ENCODE peak calls at places on chromosomes 11 and 22, in seven cellular contexts. One of them, this sample, is unnamed.

GRCh38 chr11:78203184-78203583 is 14.5 kb downstream of the USP35 start:
- DNase-seq in K562: no peak
- DNase-seq in HCT116: no peak
- DNase-seq in GM12878: no peak
- DNase-seq in H1: no peak
- DNase-seq in HepG2: no peak
- DNase-seq in SK-N-SH: no peak
- DNase-seq in this sample: no peak

GRCh38 chr22:48807155-48807554 is 1020.5 kb downstream of the BRD1 start:
- DNase-seq in SK-N-SH: no peak
- DNase-seq in HCT116: no peak
- DNase-seq in HepG2: no peak
- DNase-seq in H1: no peak
- DNase-seq in GM12878: no peak
- DNase-seq in K562: no peak
- DNase-seq in this sample: no peak

GRCh38 chr22:31139066-31139465 is 1.2 kb downstream of the PLA2G3 start:
- DNase-seq in HepG2: no peak
- DNase-seq in H1: no peak
- DNase-seq in HCT116: no peak
- DNase-seq in K562: no peak
- DNase-seq in SK-N-SH: peak
- DNase-seq in GM12878: no peak
- DNase-seq in this sample: no peak

GRCh38 chr11:1300569-1301187 is 8.8 kb downstream of the TOLLIP start:
- DNase-seq in K562: no peak
- DNase-seq in HepG2: no peak
- DNase-seq in GM12878: no peak
- DNase-seq in HCT116: no peak
- DNase-seq in H1: peak
- DNase-seq in SK-N-SH: no peak
- DNase-seq in this sample: no peak

GRCh38 chr11:120704256-120704750 is 192.8 kb downstream of the GRIK4 start:
- DNase-seq in HCT116: no peak
- DNase-seq in H1: no peak
- DNase-seq in K562: no peak
- DNase-seq in SK-N-SH: no peak
- DNase-seq in HepG2: no peak
- DNase-seq in GM12878: no peak
- DNase-seq in this sample: no peak

GRCh38 chr11:118988280-118988679 is 9.7 kb upstream of the CENATAC start:
- DNase-seq in HCT116: no peak
- DNase-seq in SK-N-SH: no peak
- DNase-seq in GM12878: no peak
- DNase-seq in H1: no peak
- DNase-seq in HepG2: no peak
- DNase-seq in K562: no peak
- DNase-seq in this sample: no peak

GRCh38 chr11:36073411-36074203 is 129.7 kb downstream of the LDLRAD3 start:
- DNase-seq in HCT116: no peak
- DNase-seq in H1: no peak
- DNase-seq in GM12878: no peak
- DNase-seq in HepG2: no peak
- DNase-seq in K562: no peak
- DNase-seq in SK-N-SH: peak
- DNase-seq in this sample: no peak

GRCh38 chr11:47269829-47270305 is at the start of gene MADD:
- DNase-seq in SK-N-SH: peak
- DNase-seq in H1: no peak
- DNase-seq in K562: peak
- DNase-seq in HCT116: peak
- DNase-seq in HepG2: peak
- DNase-seq in GM12878: peak
- DNase-seq in this sample: peak

GRCh38 chr11:36718481-36718880 is 120.4 kb upstream of the RAG2 start:
- DNase-seq in H1: no peak
- DNase-seq in HCT116: no peak
- DNase-seq in K562: no peak
- DNase-seq in SK-N-SH: no peak
- DNase-seq in HepG2: no peak
- DNase-seq in GM12878: no peak
- DNase-seq in this sample: no peak

GRCh38 chr11:41301023-41301422 is 158.4 kb downstream of the LRRC4C start:
- DNase-seq in HepG2: no peak
- DNase-seq in HCT116: no peak
- DNase-seq in SK-N-SH: no peak
- DNase-seq in K562: no peak
- DNase-seq in H1: no peak
- DNase-seq in GM12878: no peak
- DNase-seq in this sample: no peak

GRCh38 chr11:73262851-73263495 is 9.2 kb upstream of the P2RY6 start:
- DNase-seq in HCT116: no peak
- DNase-seq in GM12878: no peak
- DNase-seq in SK-N-SH: no peak
- DNase-seq in K562: no peak
- DNase-seq in HepG2: no peak
- DNase-seq in H1: no peak
- DNase-seq in this sample: no peak

GRCh38 chr11:2671748-2672147 is 28.0 kb downstream of the KCNQ1OT1 start:
- DNase-seq in K562: no peak
- DNase-seq in SK-N-SH: no peak
- DNase-seq in GM12878: no peak
- DNase-seq in H1: peak
- DNase-seq in HepG2: no peak
- DNase-seq in HCT116: no peak
- DNase-seq in this sample: no peak

GRCh38 chr22:39177456-39177775 is 24.9 kb upstream of the CBX7 start:
- DNase-seq in SK-N-SH: no peak
- DNase-seq in HepG2: no peak
- DNase-seq in H1: no peak
- DNase-seq in HCT116: no peak
- DNase-seq in K562: no peak
- DNase-seq in GM12878: no peak
- DNase-seq in this sample: no peak

GRCh38 chr11:82775736-82776346 is 42.2 kb upstream of the FAM181B start:
- DNase-seq in HCT116: peak
- DNase-seq in K562: peak
- DNase-seq in GM12878: no peak
- DNase-seq in HepG2: peak
- DNase-seq in H1: peak
- DNase-seq in SK-N-SH: peak
- DNase-seq in this sample: no peak

GRCh38 chr22:32411388-32411787 is 659 bp downstream of the RTCB start:
- DNase-seq in HCT116: no peak
- DNase-seq in K562: peak
- DNase-seq in SK-N-SH: peak
- DNase-seq in HepG2: peak
- DNase-seq in GM12878: no peak
- DNase-seq in H1: no peak
- DNase-seq in this sample: peak

GRCh38 chr22:49976439-49977175 is 16.0 kb downstream of the PIM3 start:
- DNase-seq in SK-N-SH: peak
- DNase-seq in H1: no peak
- DNase-seq in HCT116: no peak
- DNase-seq in HepG2: no peak
- DNase-seq in K562: peak
- DNase-seq in GM12878: peak
- DNase-seq in this sample: no peak

GRCh38 chr22:45776313-45776585 is 104.6 kb downstream of the ATXN10 start:
- DNase-seq in GM12878: no peak
- DNase-seq in HCT116: no peak
- DNase-seq in H1: no peak
- DNase-seq in HepG2: no peak
- DNase-seq in SK-N-SH: no peak
- DNase-seq in K562: no peak
- DNase-seq in this sample: no peak

GRCh38 chr11:122709042-122709760 is 53.7 kb downstream of the UBASH3B start:
- DNase-seq in HepG2: no peak
- DNase-seq in H1: no peak
- DNase-seq in HCT116: peak
- DNase-seq in GM12878: no peak
- DNase-seq in SK-N-SH: no peak
- DNase-seq in K562: no peak
- DNase-seq in this sample: no peak

GRCh38 chr11:10762185-10762584 is 11.1 kb downstream of the CTR9 start:
- DNase-seq in HepG2: no peak
- DNase-seq in GM12878: peak
- DNase-seq in K562: no peak
- DNase-seq in SK-N-SH: no peak
- DNase-seq in HCT116: no peak
- DNase-seq in H1: no peak
- DNase-seq in this sample: no peak

GRCh38 chr22:48507171-48507570 is 1320.5 kb downstream of the BRD1 start:
- DNase-seq in SK-N-SH: no peak
- DNase-seq in K562: no peak
- DNase-seq in HepG2: no peak
- DNase-seq in GM12878: no peak
- DNase-seq in HCT116: no peak
- DNase-seq in H1: no peak
- DNase-seq in this sample: no peak

GRCh38 chr11:113521737-113522517 is 46.7 kb upstream of the DRD2 start:
- DNase-seq in GM12878: no peak
- DNase-seq in H1: no peak
- DNase-seq in HCT116: no peak
- DNase-seq in SK-N-SH: no peak
- DNase-seq in K562: no peak
- DNase-seq in HepG2: no peak
- DNase-seq in this sample: no peak

GRCh38 chr11:89176938-89177337 is 737 bp upstream of the TYR start:
- DNase-seq in SK-N-SH: no peak
- DNase-seq in HepG2: no peak
- DNase-seq in HCT116: no peak
- DNase-seq in H1: no peak
- DNase-seq in GM12878: no peak
- DNase-seq in K562: no peak
- DNase-seq in this sample: no peak

GRCh38 chr11:89175796-89176195 is 1.9 kb upstream of the TYR start:
- DNase-seq in HCT116: no peak
- DNase-seq in HepG2: no peak
- DNase-seq in K562: no peak
- DNase-seq in GM12878: no peak
- DNase-seq in H1: no peak
- DNase-seq in SK-N-SH: no peak
- DNase-seq in this sample: no peak

GRCh38 chr11:89181111-89181510 is 3.4 kb downstream of the TYR start:
- DNase-seq in K562: no peak
- DNase-seq in HCT116: no peak
- DNase-seq in HepG2: no peak
- DNase-seq in GM12878: no peak
- DNase-seq in H1: no peak
- DNase-seq in SK-N-SH: no peak
- DNase-seq in this sample: no peak

GRCh38 chr11:89182773-89183172 is 5.1 kb downstream of the TYR start:
- DNase-seq in H1: no peak
- DNase-seq in K562: no peak
- DNase-seq in SK-N-SH: no peak
- DNase-seq in HCT116: no peak
- DNase-seq in HepG2: no peak
- DNase-seq in GM12878: no peak
- DNase-seq in this sample: no peak

GRCh38 chr11:89177691-89178231 is at the start of gene TYR:
- DNase-seq in SK-N-SH: no peak
- DNase-seq in HepG2: no peak
- DNase-seq in K562: no peak
- DNase-seq in H1: no peak
- DNase-seq in GM12878: no peak
- DNase-seq in HCT116: no peak
- DNase-seq in this sample: no peak
- TF ChIP-seq JUND in SK-N-SH: no peak
- TF ChIP-seq JUND in HepG2: no peak
- TF ChIP-seq JUND in K562: no peak
- TF ChIP-seq JUND in H1: no peak
- TF ChIP-seq JUND in GM12878: no peak
- TF ChIP-seq JUND in HCT116: no peak
- TF ChIP-seq JUND in this sample: no peak

GRCh38 chr11:111870522-111870886 is 877 bp downstream of the ALG9 start:
- DNase-seq in HCT116: no peak
- DNase-seq in SK-N-SH: no peak
- DNase-seq in H1: no peak
- DNase-seq in K562: no peak
- DNase-seq in GM12878: peak
- DNase-seq in HepG2: no peak
- DNase-seq in this sample: no peak

GRCh38 chr11:111870113-111870512 is 1.3 kb downstream of the ALG9 start:
- DNase-seq in HCT116: no peak
- DNase-seq in K562: no peak
- DNase-seq in SK-N-SH: no peak
- DNase-seq in H1: no peak
- DNase-seq in HepG2: no peak
- DNase-seq in GM12878: no peak
- DNase-seq in this sample: no peak

GRCh38 chr11:111870887-111871692 is at the start of gene ALG9:
- DNase-seq in H1: peak
- DNase-seq in GM12878: peak
- DNase-seq in SK-N-SH: peak
- DNase-seq in K562: peak
- DNase-seq in HepG2: peak
- DNase-seq in HCT116: peak
- DNase-seq in this sample: peak

DNA sequence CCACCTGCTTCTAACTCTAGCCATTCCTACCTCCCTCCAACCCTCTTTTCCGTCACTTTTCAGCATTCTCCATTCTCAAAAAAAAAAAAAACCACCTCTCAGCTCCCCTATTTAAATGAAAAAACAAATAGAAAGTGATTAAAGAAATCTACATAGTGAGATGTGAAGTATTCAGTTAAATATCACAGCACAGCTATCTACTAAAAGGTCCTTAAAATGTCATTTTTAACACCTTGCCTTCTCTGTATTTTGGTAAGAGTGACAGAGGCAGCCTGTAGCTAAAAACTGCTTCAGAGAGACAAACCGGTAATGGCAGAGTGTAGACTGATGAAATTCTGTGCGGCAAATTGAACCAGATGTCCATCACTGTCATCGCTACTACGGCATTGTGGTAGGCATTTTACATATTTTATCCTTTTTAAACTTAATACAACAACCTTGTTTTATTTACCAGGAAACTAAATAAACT is 346 bp upstream of the ALG9 start:
- DNase-seq in H1: no peak
- DNase-seq in HepG2: no peak
- DNase-seq in HCT116: no peak
- DNase-seq in SK-N-SH: peak
- DNase-seq in GM12878: no peak
- DNase-seq in K562: no peak
- DNase-seq in this sample: no peak
- TF ChIP-seq JUND in H1: no peak
- TF ChIP-seq JUND in HepG2: no peak
- TF ChIP-seq JUND in HCT116: no peak
- TF ChIP-seq JUND in SK-N-SH: no peak
- TF ChIP-seq JUND in GM12878: no peak
- TF ChIP-seq JUND in K562: no peak
- TF ChIP-seq JUND in this sample: no peak

GRCh38 chr11:13126430-13126829 is 117.3 kb downstream of the RASSF10 start:
- DNase-seq in K562: no peak
- DNase-seq in H1: no peak
- DNase-seq in SK-N-SH: no peak
- DNase-seq in HCT116: no peak
- DNase-seq in GM12878: no peak
- DNase-seq in HepG2: no peak
- DNase-seq in this sample: peak
- TF ChIP-seq JUND in K562: no peak
- TF ChIP-seq JUND in H1: no peak
- TF ChIP-seq JUND in SK-N-SH: no peak
- TF ChIP-seq JUND in HCT116: no peak
- TF ChIP-seq JUND in GM12878: no peak
- TF ChIP-seq JUND in HepG2: no peak
- TF ChIP-seq JUND in this sample: no peak

GRCh38 chr11:131675489-131675888 is 305.1 kb downstream of the NTM start:
- DNase-seq in HCT116: no peak
- DNase-seq in H1: no peak
- DNase-seq in GM12878: no peak
- DNase-seq in K562: no peak
- DNase-seq in HepG2: no peak
- DNase-seq in SK-N-SH: no peak
- DNase-seq in this sample: no peak
- TF ChIP-seq JUND in HCT116: no peak
- TF ChIP-seq JUND in H1: no peak
- TF ChIP-seq JUND in GM12878: no peak
- TF ChIP-seq JUND in K562: no peak
- TF ChIP-seq JUND in HepG2: no peak
- TF ChIP-seq JUND in SK-N-SH: no peak
- TF ChIP-seq JUND in this sample: no peak

This sample was measured in T47D.